ENCODE peak calls at places on chromosomes 5 and 9, in ten cellular contexts. V, I, B, M, H, L, U, N, Q and W are unnamed samples.
A peak's percentile ranks its signal among the peaks of the same experiment; 100 is the strongest.

GRCh38 chr5:53067641-53068040 is 41.9 kb downstream of the MOCS2 start:
- DNase-seq in V (no peak), I (no peak), B (no peak), M (no peak), H (no peak), L (no peak), U (peak; percentile 18), N (no peak), Q (no peak), W (no peak)

GRCh38 chr5:146721073-146721830 is 157.3 kb downstream of the PPP2R2B start:
- DNase-seq in V (no peak), I (no peak), B (no peak), M (no peak), H (no peak), L (no peak), U (peak; percentile 30), N (no peak), Q (no peak), W (no peak)

GRCh38 chr9:21812945-21813568 is 10.6 kb downstream of the MTAP start:
- DNase-seq in V (peak; percentile 43), I (peak; percentile 75), B (peak; percentile 51), M (peak; percentile 66), H (peak; percentile 63), L (peak; percentile 76), U (peak; percentile 65), N (no peak), Q (peak; percentile 72), W (peak; percentile 59)

GRCh38 chr5:3163626-3164025 is 412.1 kb upstream of the IRX2 start:
- DNase-seq in V (no peak), I (no peak), B (no peak), M (no peak), H (no peak), L (no peak), U (no peak), N (no peak), Q (no peak), W (no peak)

GRCh38 chr5:180133060-180133459 is 61.5 kb upstream of the RNF130 start:
- DNase-seq in V (no peak), I (no peak), B (no peak), M (no peak), H (peak; percentile 7), L (no peak), U (no peak), N (no peak), Q (no peak), W (no peak)

GRCh38 chr5:132656774-132657355 is 1.1 kb upstream of the IL13 start:
- DNase-seq in V (no peak), I (no peak), B (no peak), M (no peak), H (no peak), L (no peak), U (no peak), N (no peak), Q (no peak), W (no peak)

GRCh38 chr9:101376117-101376866 is 8.5 kb downstream of the BAAT start:
- DNase-seq in V (no peak), I (no peak), B (no peak), M (no peak), H (no peak), L (no peak), U (peak; percentile 96), N (no peak), Q (no peak), W (no peak)

GRCh38 chr5:88144219-88145040 is 124.2 kb downstream of the TMEM161B start:
- DNase-seq in V (peak; percentile 77), I (peak; percentile 40), B (no peak), M (no peak), H (no peak), L (no peak), U (peak; percentile 36), N (no peak), Q (no peak), W (no peak)

GRCh38 chr5:61251874-61252642 is 80.0 kb upstream of the ZSWIM6 start:
- DNase-seq in V (no peak), I (no peak), B (no peak), M (no peak), H (no peak), L (no peak), U (peak; percentile 71), N (no peak), Q (no peak), W (no peak)

GRCh38 chr5:168023190-168023589 is 268.3 kb upstream of the WWC1 start:
- DNase-seq in V (peak; percentile 46), I (no peak), B (no peak), M (peak; percentile 2), H (no peak), L (no peak), U (no peak), N (no peak), Q (no peak), W (no peak)

GRCh38 chr5:146620663-146621051 is 104.7 kb upstream of the GPR151 start:
- DNase-seq in V (peak; percentile 61), I (peak; percentile 51), B (no peak), M (peak; percentile 91), H (no peak), L (no peak), U (no peak), N (no peak), Q (no peak), W (no peak)

GRCh38 chr5:94218374-94218773 is 400.0 kb downstream of the KIAA0825 start:
- DNase-seq in V (no peak), I (no peak), B (no peak), M (no peak), H (no peak), L (no peak), U (peak; percentile 98), N (no peak), Q (peak; percentile 57), W (no peak)

GRCh38 chr9:137745541-137745991 is 126.8 kb downstream of the EHMT1 start:
- DNase-seq in V (no peak), I (peak; percentile 50), B (no peak), M (no peak), H (no peak), L (no peak), U (peak; percentile 56), N (no peak), Q (peak; percentile 43), W (no peak)

GRCh38 chr9:93098236-93098946 is 2.4 kb downstream of the CARD19 start:
- DNase-seq in V (peak; percentile 82), I (no peak), B (peak; percentile 43), M (no peak), H (peak; percentile 74), L (peak; percentile 98), U (peak; percentile 99), N (peak; percentile 95), Q (peak; percentile 95), W (peak; percentile 98)

GRCh38 chr9:91036826-91037510 is 235.3 kb downstream of the SYK start:
- DNase-seq in V (peak; percentile 82), I (peak; percentile 78), B (peak; percentile 41), M (peak; percentile 87), H (peak; percentile 73), L (peak; percentile 85), U (peak; percentile 84), N (peak; percentile 63), Q (peak; percentile 85), W (peak; percentile 85)

GRCh38 chr9:134284741-134285140 is 41.5 kb upstream of the RXRA start:
- DNase-seq in V (no peak), I (no peak), B (no peak), M (no peak), H (no peak), L (no peak), U (no peak), N (no peak), Q (no peak), W (no peak)

GRCh38 chr5:76943006-76943405 is 9.8 kb upstream of the CRHBP start:
- DNase-seq in V (no peak), I (no peak), B (no peak), M (no peak), H (no peak), L (no peak), U (no peak), N (no peak), Q (no peak), W (no peak)

GRCh38 chr9:132011309-132011708 is 68.4 kb downstream of the MED27 start:
- DNase-seq in V (no peak), I (no peak), B (no peak), M (no peak), H (no peak), L (no peak), U (no peak), N (no peak), Q (no peak), W (no peak)

GRCh38 chr5:56669534-56670483 is 145.5 kb upstream of the MAP3K1 start:
- DNase-seq in V (peak; percentile 10), I (peak; percentile 79), B (no peak), M (peak; percentile 81), H (peak; percentile 91), L (peak; percentile 83), U (no peak), N (no peak), Q (peak; percentile 53), W (peak; percentile 92)

GRCh38 chr9:2424564-2425153 is 196.9 kb upstream of the VLDLR start:
- DNase-seq in V (no peak), I (no peak), B (no peak), M (no peak), H (no peak), L (no peak), U (peak; percentile 75), N (no peak), Q (no peak), W (no peak)

GRCh38 chr5:1759378-1759970 is 40.2 kb downstream of the MRPL36 start:
- DNase-seq in V (no peak), I (peak; percentile 17), B (no peak), M (no peak), H (peak; percentile 4), L (peak; percentile 41), U (no peak), N (no peak), Q (no peak), W (peak; percentile 17)

GRCh38 chr9:94086961-94087360 is 2.7 kb downstream of the PTPDC1 start:
- DNase-seq in V (no peak), I (no peak), B (no peak), M (no peak), H (no peak), L (no peak), U (no peak), N (no peak), Q (no peak), W (no peak)

GRCh38 chr9:71690058-71690691 is 78.1 kb downstream of the CEMIP2 start:
- DNase-seq in V (no peak), I (no peak), B (no peak), M (no peak), H (no peak), L (no peak), U (peak; percentile 20), N (no peak), Q (no peak), W (no peak)

GRCh38 chr5:179160584-179160983 is 100.4 kb downstream of the ZNF354C start:
- DNase-seq in V (no peak), I (peak; percentile 2), B (no peak), M (no peak), H (no peak), L (peak; percentile 19), U (no peak), N (no peak), Q (peak; percentile 4), W (peak; percentile 20)

GRCh38 chr5:81755320-81755719 is 4.4 kb upstream of the SSBP2 start:
- DNase-seq in V (no peak), I (peak; percentile 75), B (no peak), M (no peak), H (peak; percentile 31), L (peak; percentile 51), U (peak; percentile 94), N (no peak), Q (peak; percentile 88), W (no peak)

GRCh38 chr9:127263664-127264063 is 910 bp upstream of the GARNL3 start:
- DNase-seq in V (peak; percentile 95), I (no peak), B (no peak), M (peak; percentile 16), H (no peak), L (no peak), U (no peak), N (no peak), Q (no peak), W (no peak)

GRCh38 chr5:75023368-75024159 is 28.8 kb downstream of the GCNT4 start:
- DNase-seq in V (no peak), I (no peak), B (peak; percentile 59), M (no peak), H (no peak), L (no peak), U (no peak), N (no peak), Q (no peak), W (no peak)

GRCh38 chr5:35202319-35203111 is 27.8 kb downstream of the PRLR start:
- DNase-seq in V (peak; percentile 35), I (peak; percentile 71), B (no peak), M (peak; percentile 10), H (peak; percentile 50), L (peak; percentile 69), U (peak; percentile 34), N (peak; percentile 14), Q (peak; percentile 71), W (no peak)